ENCODE peak calls at places on chromosomes 4 and X, in four cellular contexts. One of them, this sample, is unnamed.

GRCh38 chr4:83905952-83906351 is 370.0 kb downstream of the GPAT3 start:
- DNase-seq in K562: no peak
- DNase-seq in WTC11: peak
- DNase-seq in GM12878: no peak
- DNase-seq in this sample: no peak

GRCh38 chr4:39818646-39819045 is 120.7 kb downstream of the UBE2K start:
- DNase-seq in WTC11: no peak
- DNase-seq in K562: no peak
- DNase-seq in GM12878: no peak
- DNase-seq in this sample: no peak

GRCh38 chr4:21134994-21135393 is 434.7 kb downstream of the PACRGL start:
- DNase-seq in GM12878: no peak
- DNase-seq in K562: no peak
- DNase-seq in WTC11: no peak
- DNase-seq in this sample: peak

GRCh38 chr4:128837679-128838078 is 28.2 kb downstream of the JADE1 start:
- DNase-seq in K562: no peak
- DNase-seq in GM12878: no peak
- DNase-seq in WTC11: no peak
- DNase-seq in this sample: no peak

GRCh38 chrX:149522914-149523313 is 17.8 kb upstream of the IDS start:
- DNase-seq in K562: no peak
- DNase-seq in GM12878: no peak
- DNase-seq in WTC11: no peak
- DNase-seq in this sample: no peak

GRCh38 chr4:76125816-76126215 is 22.4 kb downstream of the NUP54 start:
- DNase-seq in WTC11: no peak
- DNase-seq in K562: no peak
- DNase-seq in GM12878: no peak
- DNase-seq in this sample: no peak

GRCh38 chr4:3335385-3335784 is 42.6 kb downstream of the RGS12 start:
- DNase-seq in WTC11: no peak
- DNase-seq in K562: no peak
- DNase-seq in GM12878: no peak
- DNase-seq in this sample: no peak

GRCh38 chrX:13778916-13779315 is 38.0 kb downstream of the GPM6B start:
- DNase-seq in GM12878: no peak
- DNase-seq in K562: no peak
- DNase-seq in WTC11: no peak
- DNase-seq in this sample: no peak

GRCh38 chrX:129227376-129227775 is 295.9 kb downstream of the SMARCA1 start:
- DNase-seq in K562: no peak
- DNase-seq in GM12878: no peak
- DNase-seq in WTC11: no peak
- DNase-seq in this sample: no peak

GRCh38 chrX:154093965-154094364 is 3.6 kb downstream of the MECP2 start:
- DNase-seq in K562: no peak
- DNase-seq in GM12878: no peak
- DNase-seq in WTC11: no peak
- DNase-seq in this sample: no peak

GRCh38 chr4:6960154-6960553 is 50.5 kb downstream of the TBC1D14 start:
- DNase-seq in WTC11: no peak
- DNase-seq in GM12878: no peak
- DNase-seq in K562: no peak
- DNase-seq in this sample: no peak

GRCh38 chrX:46693149-46693548 is 65.8 kb downstream of the SLC9A7 start:
- DNase-seq in GM12878: peak
- DNase-seq in K562: no peak
- DNase-seq in WTC11: no peak
- DNase-seq in this sample: no peak
- TF ChIP-seq USF1 in GM12878: no peak
- TF ChIP-seq USF1 in K562: no peak
- TF ChIP-seq USF1 in WTC11: no peak
- TF ChIP-seq USF1 in this sample: no peak

GRCh38 chr4:108115168-108115526 is 53.6 kb downstream of the LEF1 start:
- DNase-seq in WTC11: no peak
- DNase-seq in GM12878: no peak
- DNase-seq in K562: no peak
- DNase-seq in this sample: no peak

GRCh38 chr4:108116423-108117168 is 52.1 kb downstream of the LEF1 start:
- DNase-seq in WTC11: no peak
- DNase-seq in GM12878: no peak
- DNase-seq in K562: no peak
- DNase-seq in this sample: no peak

GRCh38 chr4:108119199-108119800 is 49.4 kb downstream of the LEF1 start:
- DNase-seq in K562: no peak
- DNase-seq in GM12878: no peak
- DNase-seq in WTC11: no peak
- DNase-seq in this sample: no peak

GRCh38 chr4:108118505-108118904 is 50.2 kb downstream of the LEF1 start:
- DNase-seq in K562: peak
- DNase-seq in GM12878: peak
- DNase-seq in WTC11: no peak
- DNase-seq in this sample: no peak

DNA sequence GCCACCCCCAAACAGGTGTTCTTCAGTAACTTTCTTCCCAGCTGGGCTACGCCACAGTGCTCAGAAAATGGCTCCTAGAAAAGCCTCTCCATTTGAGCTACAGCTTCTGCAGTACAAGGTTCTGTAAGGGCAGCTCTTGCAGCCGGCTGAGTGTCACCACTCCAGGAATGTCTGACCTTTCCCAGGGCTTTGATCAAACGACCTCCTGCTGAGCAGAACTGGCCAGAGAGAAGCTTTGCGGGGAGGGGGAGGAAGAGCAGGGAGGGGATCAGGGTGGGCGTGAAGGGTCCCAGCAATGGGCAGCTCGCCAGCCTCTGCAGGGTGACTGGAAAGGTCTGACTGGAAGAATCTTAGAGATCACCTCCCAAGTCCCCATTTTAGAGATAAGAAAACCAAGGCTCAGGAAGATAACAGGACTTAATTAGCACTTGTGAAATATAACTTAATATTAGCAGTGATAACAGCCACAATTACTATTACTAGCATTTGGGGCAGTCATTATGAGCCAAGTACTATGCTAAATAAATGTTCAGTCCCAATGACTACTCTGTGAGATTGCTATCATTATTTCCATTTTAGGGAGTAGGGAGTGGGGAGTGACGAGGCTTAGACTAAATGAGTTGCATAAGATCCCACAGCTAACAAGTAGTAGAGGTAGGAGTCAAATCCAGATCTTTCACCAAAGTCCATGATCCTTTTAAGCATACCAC is 51.1 kb downstream of the LEF1 start:
- DNase-seq in WTC11: peak
- DNase-seq in GM12878: no peak
- DNase-seq in K562: peak
- DNase-seq in this sample: no peak
- TF ChIP-seq USF1 in WTC11: no peak
- TF ChIP-seq USF1 in GM12878: no peak
- TF ChIP-seq USF1 in K562: no peak
- TF ChIP-seq USF1 in this sample: no peak

GRCh38 chr4:8061573-8061972 is 97.0 kb downstream of the ABLIM2 start:
- DNase-seq in GM12878: no peak
- DNase-seq in K562: no peak
- DNase-seq in WTC11: no peak
- DNase-seq in this sample: no peak
- TF ChIP-seq USF1 in GM12878: no peak
- TF ChIP-seq USF1 in K562: no peak
- TF ChIP-seq USF1 in WTC11: no peak
- TF ChIP-seq USF1 in this sample: no peak

DNA sequence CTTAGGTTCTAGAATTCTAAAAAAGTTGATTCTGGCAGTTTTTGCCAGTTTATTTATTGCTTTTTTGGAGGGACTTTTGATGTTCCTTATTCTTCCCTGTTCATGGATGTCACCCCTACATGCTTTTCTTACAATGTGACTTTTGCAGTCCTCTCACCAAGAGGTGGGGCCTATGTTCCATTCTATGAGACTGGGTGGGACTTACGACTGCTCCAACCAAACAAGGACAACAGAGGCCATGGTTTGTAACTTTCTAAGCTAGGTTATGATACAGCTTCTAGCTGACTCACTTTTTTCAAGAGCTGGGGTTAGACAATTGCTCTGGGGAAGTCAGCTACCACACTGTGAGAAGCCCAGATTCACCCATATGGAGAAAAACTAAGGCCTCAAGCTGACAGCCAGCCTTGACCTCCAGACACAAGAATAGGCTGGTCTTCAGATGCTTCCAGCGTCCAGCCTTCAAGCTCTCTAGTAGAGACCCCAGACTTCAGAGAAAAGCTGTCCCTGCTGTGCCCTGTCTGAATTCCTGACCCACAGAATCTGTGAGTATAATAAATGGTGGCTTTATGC is 39.5 kb downstream of the ENOPH1 start:
- DNase-seq in WTC11: no peak
- DNase-seq in K562: no peak
- DNase-seq in GM12878: no peak
- DNase-seq in this sample: no peak
- TF ChIP-seq USF1 in WTC11: no peak
- TF ChIP-seq USF1 in K562: no peak
- TF ChIP-seq USF1 in GM12878: no peak
- TF ChIP-seq USF1 in this sample: no peak

DNA sequence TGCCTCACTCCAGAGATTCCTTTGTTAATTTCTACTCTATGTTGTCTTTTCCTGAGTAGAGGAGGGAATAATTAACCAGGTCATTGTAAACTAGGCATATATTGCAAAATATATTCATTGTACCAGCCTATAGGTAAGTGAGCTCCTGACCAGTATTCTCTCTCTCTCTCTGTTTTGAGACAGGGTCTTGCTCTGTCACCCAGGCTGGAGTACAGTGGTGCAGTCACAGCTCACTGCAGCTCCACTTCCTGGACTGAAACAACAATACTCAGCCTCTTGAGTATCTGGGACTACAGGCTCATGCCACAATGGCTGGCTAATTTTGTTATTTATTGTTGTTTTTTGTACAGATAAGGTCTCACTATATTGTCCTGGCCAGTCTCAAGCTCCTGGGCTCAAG is 198.3 kb downstream of the ARAP2 start:
- DNase-seq in WTC11: no peak
- DNase-seq in GM12878: no peak
- DNase-seq in K562: no peak
- DNase-seq in this sample: no peak
- TF ChIP-seq USF1 in WTC11: no peak
- TF ChIP-seq USF1 in GM12878: no peak
- TF ChIP-seq USF1 in K562: no peak
- TF ChIP-seq USF1 in this sample: no peak

GRCh38 chrX:74242484-74243138 is 61.4 kb upstream of the ZCCHC13 start:
- DNase-seq in GM12878: no peak
- DNase-seq in WTC11: no peak
- DNase-seq in K562: no peak
- DNase-seq in this sample: no peak

GRCh38 chrX:74246524-74246923 is 57.5 kb upstream of the ZCCHC13 start:
- DNase-seq in WTC11: no peak
- DNase-seq in K562: no peak
- DNase-seq in GM12878: no peak
- DNase-seq in this sample: no peak

GRCh38 chrX:74238771-74239170 is 65.2 kb upstream of the ZCCHC13 start:
- DNase-seq in K562: no peak
- DNase-seq in GM12878: no peak
- DNase-seq in WTC11: no peak
- DNase-seq in this sample: no peak

GRCh38 chrX:74242050-74242449 is 61.9 kb upstream of the ZCCHC13 start:
- DNase-seq in K562: no peak
- DNase-seq in WTC11: no peak
- DNase-seq in GM12878: no peak
- DNase-seq in this sample: no peak
- TF ChIP-seq USF1 in K562: no peak
- TF ChIP-seq USF1 in WTC11: no peak
- TF ChIP-seq USF1 in GM12878: no peak
- TF ChIP-seq USF1 in this sample: no peak

GRCh38 chrX:52280812-52281211 is 88.0 kb upstream of the XAGE2 start:
- DNase-seq in WTC11: no peak
- DNase-seq in K562: no peak
- DNase-seq in GM12878: no peak
- DNase-seq in this sample: no peak
- TF ChIP-seq USF1 in WTC11: no peak
- TF ChIP-seq USF1 in K562: no peak
- TF ChIP-seq USF1 in GM12878: no peak
- TF ChIP-seq USF1 in this sample: no peak

GRCh38 chr4:150158041-150158440 is 79.8 kb downstream of the DCLK2 start:
- DNase-seq in GM12878: no peak
- DNase-seq in WTC11: no peak
- DNase-seq in K562: no peak
- DNase-seq in this sample: no peak
- TF ChIP-seq USF1 in GM12878: no peak
- TF ChIP-seq USF1 in WTC11: no peak
- TF ChIP-seq USF1 in K562: no peak
- TF ChIP-seq USF1 in this sample: no peak

DNA sequence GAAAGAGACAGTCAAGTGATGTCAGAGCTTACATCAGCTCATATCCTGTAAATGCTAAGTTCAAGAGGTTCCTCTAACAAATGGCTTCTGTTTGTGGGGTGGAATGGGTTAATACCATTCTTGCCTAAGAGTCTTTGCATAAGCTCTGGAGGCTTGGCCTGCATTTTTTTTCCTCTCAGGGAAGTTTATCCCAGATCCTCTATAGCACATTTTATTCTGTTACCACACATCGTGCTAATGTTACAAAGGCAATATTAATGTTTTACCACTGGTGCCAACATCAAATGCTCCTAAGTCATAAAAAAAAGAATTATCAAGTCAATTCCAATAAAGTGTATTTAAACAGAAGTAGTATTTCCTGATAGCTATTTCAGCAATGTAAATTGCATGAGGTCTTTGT is 2.9 kb upstream of the ADH6 start:
- DNase-seq in GM12878: no peak
- DNase-seq in K562: no peak
- DNase-seq in WTC11: no peak
- DNase-seq in this sample: no peak
- TF ChIP-seq USF1 in GM12878: no peak
- TF ChIP-seq USF1 in K562: no peak
- TF ChIP-seq USF1 in WTC11: no peak
- TF ChIP-seq USF1 in this sample: no peak

This sample was measured in SK-N-SH.